ENCODE peak calls at places on chromosome 14, in eight cellular contexts. H is stimulated activated CD8-positive, alpha-beta memory T cell treated with anti-CD3 and anti-CD28 coated beads, Interleukin-15, amount 100 ng/mL, for 4 hours; E is dermis blood vessel endothelial cell; T is right cardiac atrium; F is transverse colon; Q is GM23338; G is T-helper 9 cell; C is T-helper 2 cell. B is an unnamed sample.
A peak's percentile ranks its signal among the peaks of the same experiment; 100 is the strongest.

GRCh38 chr14:51155331-51155730 is 60.4 kb upstream of the TRIM9 start:
- DNase-seq in G (no peak), E (no peak), F (no peak), Q (no peak), C (no peak), T (no peak), H (no peak), B (no peak)

GRCh38 chr14:63705561-63706070 is 22.2 kb downstream of the SGPP1 start:
- DNase-seq in G (no peak), C (no peak), F (no peak), H (no peak), T (no peak), Q (no peak), E (no peak), B (no peak)

GRCh38 chr14:76484355-76484754 is 108.4 kb downstream of the ESRRB start:
- DNase-seq in C (no peak), H (no peak), G (no peak), E (no peak), Q (peak; percentile 28), F (no peak), T (no peak), B (no peak)

GRCh38 chr14:89201645-89202044 is 215.4 kb downstream of the FOXN3 start:
- DNase-seq in H (no peak), C (no peak), F (no peak), E (no peak), G (no peak), Q (no peak), T (no peak), B (no peak)

GRCh38 chr14:63249112-63249511 is 44.9 kb downstream of the RHOJ start:
- DNase-seq in H (no peak), C (no peak), G (no peak), Q (no peak), E (peak; percentile 69), T (no peak), F (no peak), B (no peak)

GRCh38 chr14:56118611-56119181 is 485 bp downstream of the PELI2 start:
- DNase-seq in H (peak; percentile 17), Q (peak; percentile 42), G (peak; percentile 19), C (no peak), E (peak; percentile 25), F (peak; percentile 26), T (peak; percentile 76), B (no peak)

GRCh38 chr14:67137744-67138371 is 51.4 kb upstream of the GARIN2 start:
- DNase-seq in C (no peak), T (no peak), Q (peak; percentile 43), H (no peak), F (no peak), E (peak; percentile 28), G (no peak), B (no peak)

GRCh38 chr14:94027566-94028449 is 1.7 kb downstream of the OTUB2 start:
- DNase-seq in G (no peak), E (peak; percentile 23), C (no peak), Q (no peak), H (no peak), F (no peak), T (peak; percentile 43), B (no peak)

GRCh38 chr14:82872494-82872893 is 1338.8 kb upstream of the SEL1L start:
- DNase-seq in G (no peak), H (no peak), F (no peak), T (no peak), E (no peak), C (no peak), Q (peak; percentile 77), B (no peak)

B was measured in GF-D8.